ENCODE peak calls at places on chromosomes 11 and 22, in nine cellular contexts. K is H9; L is effector CD4-positive, alpha-beta T cell; S is brain pericyte; W is hippocampal formation; X is stimulated activated CD8-positive, alpha-beta memory T cell treated with anti-CD3 and anti-CD28 coated beads, Interleukin-7, amount 100 ng/mL, for 24 hours; Z is activated T-cell treated with anti-CD3 and anti-CD28 coated beads for 4 hours; V is stimulated activated CD4-positive, alpha-beta T cell treated with anti-CD3 and anti-CD28 coated beads, Interleukin-1b, Interleukin-23, amount 100 ng/mL, for 48 hours; O is activated T-helper 1 cell treated with Interleukin-2 at 50 U/mL for 16 hours. R is an unnamed sample.

GRCh38 chr22:19483481-19484244 is 3.9 kb downstream of the CDC45 start:
- DNase-seq in V (no peak), X (no peak), W (no peak), L (no peak), S (no peak), O (no peak), K (no peak), Z (no peak), R (no peak)

GRCh38 chr11:69919659-69920499 is 100.7 kb upstream of the FGF3 start:
- DNase-seq in S (no peak), V (no peak), X (no peak), K (peak; percentile 13), Z (no peak), L (no peak), W (no peak), O (no peak), R (peak; percentile 44)

GRCh38 chr22:20610243-20610686 is 102.9 kb downstream of the MED15 start:
- DNase-seq in Z (no peak), O (no peak), S (no peak), L (no peak), X (no peak), K (peak; percentile 22), V (no peak), W (no peak), R (no peak)

GRCh38 chr11:130528862-130529261 is 80.4 kb downstream of the ADAMTS15 start:
- DNase-seq in K (no peak), W (no peak), Z (no peak), V (no peak), L (no peak), S (no peak), O (no peak), X (no peak), R (no peak)

GRCh38 chr11:110453684-110454354 is 24.1 kb downstream of the FDX1 start:
- DNase-seq in L (no peak), K (no peak), S (no peak), X (no peak), O (no peak), V (no peak), Z (no peak), W (no peak), R (no peak)

GRCh38 chr11:102330226-102330625 is 12.9 kb downstream of the BIRC3 start:
- DNase-seq in V (no peak), S (no peak), X (no peak), W (no peak), L (no peak), K (no peak), Z (no peak), O (no peak), R (no peak)

GRCh38 chr11:122146475-122146874 is 30.5 kb upstream of the BLID start:
- DNase-seq in K (no peak), Z (no peak), W (no peak), O (no peak), X (no peak), V (no peak), S (no peak), L (no peak), R (no peak)

GRCh38 chr11:101127348-101127698 is 2.3 kb downstream of the PGR start:
- DNase-seq in V (no peak), Z (no peak), K (peak; percentile 50), X (no peak), S (no peak), W (no peak), L (no peak), O (no peak), R (no peak)

GRCh38 chr11:1060885-1061616 is 13.6 kb upstream of the MUC2 start:
- DNase-seq in X (no peak), V (no peak), K (no peak), O (no peak), Z (no peak), L (no peak), W (no peak), S (no peak), R (no peak)

GRCh38 chr11:47139878-47140277 is 36.8 kb downstream of the ARFGAP2 start:
- DNase-seq in O (no peak), S (no peak), W (no peak), X (no peak), Z (no peak), L (no peak), V (no peak), K (no peak), R (no peak)

GRCh38 chr11:10302744-10303557 is 1.9 kb upstream of the ADM start:
- DNase-seq in Z (peak; percentile 54), V (peak; percentile 53), X (no peak), S (no peak), O (peak; percentile 52), L (peak; percentile 59), W (peak; percentile 25), K (peak; percentile 59), R (no peak)

GRCh38 chr11:129191649-129192048 is 476 bp downstream of the ARHGAP32 start:
- DNase-seq in K (no peak), Z (no peak), W (no peak), X (no peak), V (no peak), O (no peak), L (no peak), S (no peak), R (no peak)

GRCh38 chr11:10906521-10906920 is 48.7 kb upstream of the ZBED5 start:
- DNase-seq in X (no peak), Z (no peak), V (no peak), W (no peak), S (no peak), L (no peak), O (no peak), K (no peak), R (no peak)

GRCh38 chr11:126341760-126342161 is 13.7 kb upstream of the ST3GAL4 start:
- DNase-seq in Z (no peak), S (no peak), K (no peak), O (no peak), W (no peak), V (no peak), L (no peak), X (no peak), R (no peak)

GRCh38 chr11:8789864-8790263 is 107.3 kb downstream of the RPL27A start:
- DNase-seq in X (no peak), L (no peak), W (no peak), Z (no peak), O (no peak), V (no peak), S (no peak), K (no peak), R (no peak)

GRCh38 chr11:3003396-3004231 is 11.5 kb upstream of the NAP1L4 start:
- DNase-seq in S (no peak), Z (no peak), V (no peak), O (no peak), W (no peak), L (no peak), K (no peak), X (no peak), R (no peak)

GRCh38 chr11:76074178-76075112 is 131.9 kb downstream of the WNT11 start:
- DNase-seq in X (no peak), O (no peak), Z (no peak), V (no peak), S (peak; percentile 4), L (no peak), W (no peak), K (no peak), R (no peak)

GRCh38 chr11:69160296-69161116 is 4.8 kb downstream of the SMIM38 start:
- DNase-seq in V (no peak), O (no peak), K (no peak), L (no peak), S (no peak), Z (no peak), X (no peak), W (no peak), R (no peak)

GRCh38 chr11:64659417-64660144 is 63.4 kb downstream of the NRXN2 start:
- DNase-seq in O (no peak), K (no peak), V (no peak), X (no peak), L (no peak), Z (no peak), W (no peak), S (no peak), R (no peak)

GRCh38 chr11:61743486-61744095 is 8.8 kb upstream of the MYRF start:
- DNase-seq in V (no peak), X (no peak), K (peak; percentile 64), Z (no peak), O (no peak), W (no peak), L (no peak), S (no peak), R (no peak)

GRCh38 chr22:38077096-38077495 is 6.9 kb downstream of the SLC16A8 start:
- DNase-seq in O (no peak), K (no peak), Z (no peak), V (no peak), W (no peak), S (no peak), X (no peak), L (no peak), R (no peak)

GRCh38 chr11:46321757-46322156 is 25.5 kb upstream of the DGKZ start:
- DNase-seq in S (no peak), Z (no peak), X (no peak), L (no peak), O (no peak), V (no peak), W (no peak), K (no peak), R (no peak)

GRCh38 chr11:108496643-108497256 is 1.4 kb downstream of the POGLUT3 start:
- DNase-seq in L (no peak), Z (no peak), V (no peak), X (no peak), S (no peak), W (no peak), K (no peak), O (no peak), R (no peak)

GRCh38 chr11:10930224-10930960 is 72.5 kb upstream of the ZBED5 start:
- DNase-seq in X (no peak), S (no peak), W (no peak), O (no peak), L (no peak), V (no peak), Z (peak; percentile 4), K (no peak), R (no peak)

GRCh38 chr11:75325713-75326438 is 25.6 kb downstream of the ARRB1 start:
- DNase-seq in L (no peak), Z (peak; percentile 40), X (peak; percentile 36), O (no peak), V (peak; percentile 75), S (no peak), K (no peak), W (peak; percentile 81), R (no peak)

GRCh38 chr11:114075891-114076441 is 16.5 kb downstream of the ZBTB16 start:
- DNase-seq in X (no peak), S (no peak), K (peak; percentile 71), W (peak; percentile 61), Z (no peak), O (no peak), L (no peak), V (peak; percentile 50), R (no peak)

GRCh38 chr11:119155733-119156492 is 7.1 kb downstream of the ABCG4 start:
- DNase-seq in V (no peak), S (no peak), Z (no peak), X (no peak), W (no peak), K (peak; percentile 59), O (no peak), L (no peak), R (no peak)

GRCh38 chr22:28909375-28909774 is 26.0 kb downstream of the ZNRF3 start:
- DNase-seq in O (no peak), W (no peak), X (peak; percentile 47), V (peak; percentile 86), K (no peak), L (no peak), S (no peak), Z (peak; percentile 45), R (no peak)

GRCh38 chr11:77039491-77040400 is 5.5 kb downstream of the B3GNT6 start:
- DNase-seq in X (no peak), L (no peak), O (no peak), V (peak; percentile 14), S (no peak), W (no peak), K (peak; percentile 79), Z (no peak), R (no peak)

GRCh38 chr11:129935723-129936122 is 40.3 kb upstream of the NFRKB start:
- DNase-seq in Z (no peak), W (no peak), V (no peak), S (no peak), X (no peak), O (no peak), L (no peak), K (peak; percentile 45), R (no peak)

GRCh38 chr22:42946551-42947198 is 68.3 kb downstream of the PACSIN2 start:
- DNase-seq in K (peak; percentile 27), Z (no peak), W (no peak), V (no peak), L (no peak), X (no peak), S (no peak), O (no peak), R (no peak)